ENCODE peak calls at places on chromosomes 11 and 22, in seven cellular contexts. One of them, this sample, is unnamed.

GRCh38 chr11:72483412-72484186 is 49.3 kb upstream of the CLPB start:
- DNase-seq in gastrocnemius medialis: peak; percentile 17
- DNase-seq in body of pancreas: peak; percentile 61
- DNase-seq in IMR-90: peak; percentile 50
- DNase-seq in thyroid gland: peak; percentile 8
- DNase-seq in HCT116: no peak
- DNase-seq in upper lobe of left lung: peak; percentile 42
- DNase-seq in this sample: peak; percentile 48

GRCh38 chr22:17783317-17783716 is 9.0 kb upstream of the BID start:
- DNase-seq in upper lobe of left lung: no peak
- DNase-seq in gastrocnemius medialis: peak; percentile 8
- DNase-seq in IMR-90: no peak
- DNase-seq in body of pancreas: no peak
- DNase-seq in HCT116: no peak
- DNase-seq in thyroid gland: no peak
- DNase-seq in this sample: no peak

GRCh38 chr11:125773516-125773915 is 5.1 kb downstream of the PATE2 start:
- DNase-seq in body of pancreas: no peak
- DNase-seq in gastrocnemius medialis: no peak
- DNase-seq in HCT116: no peak
- DNase-seq in thyroid gland: no peak
- DNase-seq in upper lobe of left lung: no peak
- DNase-seq in IMR-90: no peak
- DNase-seq in this sample: no peak

GRCh38 chr11:118194835-118195627 is 18.6 kb upstream of the SCN2B start:
- DNase-seq in thyroid gland: peak; percentile 15
- DNase-seq in upper lobe of left lung: peak; percentile 88
- DNase-seq in HCT116: no peak
- DNase-seq in gastrocnemius medialis: peak; percentile 91
- DNase-seq in IMR-90: peak; percentile 64
- DNase-seq in body of pancreas: peak; percentile 96
- DNase-seq in this sample: peak; percentile 91

GRCh38 chr11:117282956-117283355 is 8.2 kb upstream of the BACE1-AS start:
- DNase-seq in HCT116: no peak
- DNase-seq in IMR-90: no peak
- DNase-seq in upper lobe of left lung: no peak
- DNase-seq in gastrocnemius medialis: no peak
- DNase-seq in body of pancreas: peak; percentile 86
- DNase-seq in thyroid gland: peak; percentile 19
- DNase-seq in this sample: no peak

GRCh38 chr11:116826751-116827431 is 2.8 kb upstream of the APOC3 start:
- DNase-seq in HCT116: no peak
- DNase-seq in body of pancreas: no peak
- DNase-seq in upper lobe of left lung: peak; percentile 2
- DNase-seq in thyroid gland: no peak
- DNase-seq in IMR-90: no peak
- DNase-seq in gastrocnemius medialis: no peak
- DNase-seq in this sample: no peak

GRCh38 chr22:40862013-40862412 is at the start of gene DNAJB7:
- DNase-seq in thyroid gland: no peak
- DNase-seq in IMR-90: no peak
- DNase-seq in upper lobe of left lung: no peak
- DNase-seq in body of pancreas: no peak
- DNase-seq in gastrocnemius medialis: no peak
- DNase-seq in HCT116: no peak
- DNase-seq in this sample: no peak

GRCh38 chr11:96486890-96487633 is 97.2 kb downstream of the JRKL start:
- DNase-seq in upper lobe of left lung: peak; percentile 71
- DNase-seq in body of pancreas: peak; percentile 64
- DNase-seq in gastrocnemius medialis: no peak
- DNase-seq in IMR-90: peak; percentile 25
- DNase-seq in HCT116: no peak
- DNase-seq in thyroid gland: peak; percentile 44
- DNase-seq in this sample: no peak

GRCh38 chr22:19035474-19036228 is 86.6 kb downstream of the DGCR2 start:
- DNase-seq in HCT116: no peak
- DNase-seq in gastrocnemius medialis: no peak
- DNase-seq in upper lobe of left lung: peak; percentile 20
- DNase-seq in body of pancreas: no peak
- DNase-seq in thyroid gland: peak; percentile 19
- DNase-seq in IMR-90: no peak
- DNase-seq in this sample: no peak

GRCh38 chr22:23514317-23515038 is 65.6 kb downstream of the IGLL1 start:
- DNase-seq in HCT116: no peak
- DNase-seq in gastrocnemius medialis: no peak
- DNase-seq in upper lobe of left lung: no peak
- DNase-seq in IMR-90: no peak
- DNase-seq in body of pancreas: no peak
- DNase-seq in thyroid gland: no peak
- DNase-seq in this sample: no peak

GRCh38 chr11:100203789-100204188 is 483.3 kb upstream of the ARHGAP42 start:
- DNase-seq in thyroid gland: no peak
- DNase-seq in HCT116: no peak
- DNase-seq in IMR-90: no peak
- DNase-seq in upper lobe of left lung: no peak
- DNase-seq in body of pancreas: no peak
- DNase-seq in gastrocnemius medialis: no peak
- DNase-seq in this sample: no peak

GRCh38 chr11:13668957-13669521 is 571 bp downstream of the FAR1 start:
- DNase-seq in upper lobe of left lung: peak; percentile 55
- DNase-seq in body of pancreas: peak; percentile 48
- DNase-seq in HCT116: no peak
- DNase-seq in gastrocnemius medialis: no peak
- DNase-seq in IMR-90: peak; percentile 7
- DNase-seq in thyroid gland: peak; percentile 41
- DNase-seq in this sample: no peak

GRCh38 chr22:19290400-19291217 is 910 bp downstream of the CLTCL1 start:
- DNase-seq in thyroid gland: no peak
- DNase-seq in upper lobe of left lung: no peak
- DNase-seq in HCT116: no peak
- DNase-seq in IMR-90: no peak
- DNase-seq in gastrocnemius medialis: peak; percentile 89
- DNase-seq in body of pancreas: no peak
- DNase-seq in this sample: no peak

GRCh38 chr11:112012877-112013276 is 12.3 kb upstream of the DLAT start:
- DNase-seq in upper lobe of left lung: no peak
- DNase-seq in gastrocnemius medialis: no peak
- DNase-seq in IMR-90: peak; percentile 52
- DNase-seq in body of pancreas: no peak
- DNase-seq in thyroid gland: no peak
- DNase-seq in HCT116: no peak
- DNase-seq in this sample: no peak

GRCh38 chr11:1200611-1201191 is 22.2 kb upstream of the MUC5B start:
- DNase-seq in HCT116: no peak
- DNase-seq in upper lobe of left lung: no peak
- DNase-seq in body of pancreas: no peak
- DNase-seq in IMR-90: no peak
- DNase-seq in gastrocnemius medialis: peak; percentile 4
- DNase-seq in thyroid gland: no peak
- DNase-seq in this sample: peak; percentile 80

GRCh38 chr22:36321797-36322601 is 65.8 kb downstream of the MYH9 start:
- DNase-seq in upper lobe of left lung: no peak
- DNase-seq in thyroid gland: no peak
- DNase-seq in gastrocnemius medialis: no peak
- DNase-seq in body of pancreas: no peak
- DNase-seq in HCT116: no peak
- DNase-seq in IMR-90: no peak
- DNase-seq in this sample: no peak

GRCh38 chr22:26584010-26584409 is 5.9 kb downstream of the TPST2 start:
- DNase-seq in gastrocnemius medialis: no peak
- DNase-seq in IMR-90: no peak
- DNase-seq in thyroid gland: no peak
- DNase-seq in body of pancreas: no peak
- DNase-seq in upper lobe of left lung: no peak
- DNase-seq in HCT116: no peak
- DNase-seq in this sample: no peak

GRCh38 chr11:103294516-103294915 is 185.3 kb downstream of the DYNC2H1 start:
- DNase-seq in gastrocnemius medialis: no peak
- DNase-seq in IMR-90: peak; percentile 12
- DNase-seq in upper lobe of left lung: no peak
- DNase-seq in HCT116: no peak
- DNase-seq in body of pancreas: no peak
- DNase-seq in thyroid gland: no peak
- DNase-seq in this sample: no peak

GRCh38 chr11:118957968-118958367 is 1.9 kb downstream of the UPK2 start:
- DNase-seq in gastrocnemius medialis: no peak
- DNase-seq in body of pancreas: no peak
- DNase-seq in upper lobe of left lung: no peak
- DNase-seq in IMR-90: no peak
- DNase-seq in thyroid gland: no peak
- DNase-seq in HCT116: no peak
- DNase-seq in this sample: no peak

GRCh38 chr11:67373916-67374570 is 645 bp upstream of the CLCF1 start:
- DNase-seq in IMR-90: peak; percentile 96
- DNase-seq in thyroid gland: peak; percentile 89
- DNase-seq in HCT116: peak; percentile 93
- DNase-seq in gastrocnemius medialis: peak; percentile 68
- DNase-seq in upper lobe of left lung: peak; percentile 94
- DNase-seq in body of pancreas: peak; percentile 91
- DNase-seq in this sample: peak; percentile 77

GRCh38 chr11:100220801-100221200 is 466.3 kb upstream of the ARHGAP42 start:
- DNase-seq in gastrocnemius medialis: no peak
- DNase-seq in upper lobe of left lung: no peak
- DNase-seq in IMR-90: no peak
- DNase-seq in HCT116: no peak
- DNase-seq in body of pancreas: no peak
- DNase-seq in thyroid gland: no peak
- DNase-seq in this sample: no peak

GRCh38 chr11:15339302-15339701 is 224.6 kb downstream of the INSC start:
- DNase-seq in upper lobe of left lung: no peak
- DNase-seq in gastrocnemius medialis: no peak
- DNase-seq in body of pancreas: no peak
- DNase-seq in HCT116: no peak
- DNase-seq in thyroid gland: no peak
- DNase-seq in IMR-90: no peak
- DNase-seq in this sample: no peak

GRCh38 chr11:115745041-115745440 is 240.8 kb upstream of the CADM1 start:
- DNase-seq in upper lobe of left lung: no peak
- DNase-seq in HCT116: no peak
- DNase-seq in IMR-90: no peak
- DNase-seq in body of pancreas: no peak
- DNase-seq in thyroid gland: no peak
- DNase-seq in gastrocnemius medialis: no peak
- DNase-seq in this sample: no peak

GRCh38 chr11:13276852-13277718 is 505 bp upstream of the BMAL1 start:
- DNase-seq in HCT116: peak; percentile 94
- DNase-seq in upper lobe of left lung: peak; percentile 98
- DNase-seq in gastrocnemius medialis: peak; percentile 99
- DNase-seq in IMR-90: peak; percentile 97
- DNase-seq in thyroid gland: peak; percentile 99
- DNase-seq in body of pancreas: peak; percentile 98
- DNase-seq in this sample: peak; percentile 99

GRCh38 chr11:59765068-59765770 is 10.0 kb downstream of the STX3 start:
- DNase-seq in HCT116: no peak
- DNase-seq in thyroid gland: no peak
- DNase-seq in IMR-90: no peak
- DNase-seq in gastrocnemius medialis: no peak
- DNase-seq in upper lobe of left lung: no peak
- DNase-seq in body of pancreas: no peak
- DNase-seq in this sample: no peak

GRCh38 chr11:120400564-120401364 is 64.6 kb downstream of the ARHGEF12 start:
- DNase-seq in thyroid gland: no peak
- DNase-seq in upper lobe of left lung: peak; percentile 43
- DNase-seq in IMR-90: peak; percentile 99
- DNase-seq in gastrocnemius medialis: peak; percentile 70
- DNase-seq in HCT116: peak; percentile 90
- DNase-seq in body of pancreas: peak; percentile 37
- DNase-seq in this sample: no peak

GRCh38 chr11:128406365-128406706 is 181.0 kb downstream of the ETS1 start:
- DNase-seq in upper lobe of left lung: no peak
- DNase-seq in IMR-90: no peak
- DNase-seq in HCT116: no peak
- DNase-seq in thyroid gland: no peak
- DNase-seq in gastrocnemius medialis: no peak
- DNase-seq in body of pancreas: no peak
- DNase-seq in this sample: no peak

GRCh38 chr22:36281726-36282077 is 28.8 kb downstream of the APOL1 start:
- DNase-seq in HCT116: no peak
- DNase-seq in body of pancreas: no peak
- DNase-seq in upper lobe of left lung: no peak
- DNase-seq in thyroid gland: no peak
- DNase-seq in gastrocnemius medialis: no peak
- DNase-seq in IMR-90: no peak
- DNase-seq in this sample: no peak

GRCh38 chr11:102622258-102622657 is 2.9 kb downstream of the MMP20 start:
- DNase-seq in HCT116: no peak
- DNase-seq in thyroid gland: no peak
- DNase-seq in IMR-90: no peak
- DNase-seq in gastrocnemius medialis: no peak
- DNase-seq in body of pancreas: no peak
- DNase-seq in upper lobe of left lung: no peak
- DNase-seq in this sample: no peak

DNA sequence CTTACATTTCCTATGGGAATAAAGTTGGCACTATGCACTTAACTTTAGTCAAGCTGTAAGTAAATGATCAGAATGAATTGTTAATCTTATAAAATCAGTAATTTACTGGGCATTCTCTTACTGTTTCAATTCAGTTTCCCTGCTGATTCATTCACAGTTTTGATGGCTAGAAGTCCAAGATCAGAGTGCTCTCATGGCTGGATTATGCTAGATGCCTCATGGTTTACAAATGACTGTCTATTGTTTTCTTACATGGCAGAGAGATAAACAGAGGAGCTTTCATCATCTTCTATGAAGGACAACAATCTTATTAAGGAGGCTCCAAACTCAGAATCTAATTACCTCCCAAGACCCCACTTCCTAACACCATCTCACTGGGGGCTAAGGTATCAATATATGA is 135.1 kb upstream of the CARD18 start:
- DNase-seq in body of pancreas: no peak
- DNase-seq in gastrocnemius medialis: no peak
- DNase-seq in upper lobe of left lung: no peak
- DNase-seq in HCT116: no peak
- DNase-seq in thyroid gland: no peak
- DNase-seq in IMR-90: peak; percentile 16
- DNase-seq in this sample: no peak
- TF ChIP-seq CTCF in body of pancreas: no peak
- TF ChIP-seq CTCF in gastrocnemius medialis: no peak
- TF ChIP-seq CTCF in upper lobe of left lung: no peak
- TF ChIP-seq CTCF in HCT116: no peak
- TF ChIP-seq CTCF in thyroid gland: no peak
- TF ChIP-seq CTCF in IMR-90: no peak
- TF ChIP-seq CTCF in this sample: no peak

GRCh38 chr11:86052697-86053641 is 15.9 kb downstream of the PICALM start:
- DNase-seq in body of pancreas: no peak
- DNase-seq in upper lobe of left lung: no peak
- DNase-seq in gastrocnemius medialis: no peak
- DNase-seq in HCT116: no peak
- DNase-seq in IMR-90: no peak
- DNase-seq in thyroid gland: no peak
- DNase-seq in this sample: no peak
- H3K4me3 ChIP-seq in body of pancreas: no peak overlapping the region
- H3K4me3 ChIP-seq in upper lobe of left lung: no peak overlapping the region
- H3K4me3 ChIP-seq in gastrocnemius medialis: no peak overlapping the region
- H3K4me3 ChIP-seq in HCT116: no peak overlapping the region
- H3K4me3 ChIP-seq in IMR-90: no peak overlapping the region
- H3K4me3 ChIP-seq in thyroid gland: no peak overlapping the region
- H3K4me3 ChIP-seq in this sample: no peak overlapping the region

GRCh38 chr11:64763804-64764611 is 4.2 kb upstream of the PYGM start:
- DNase-seq in IMR-90: no peak
- DNase-seq in HCT116: no peak
- DNase-seq in gastrocnemius medialis: peak; percentile 32
- DNase-seq in upper lobe of left lung: no peak
- DNase-seq in thyroid gland: no peak
- DNase-seq in body of pancreas: no peak
- DNase-seq in this sample: no peak
- TF ChIP-seq POLR2A in IMR-90: no peak
- TF ChIP-seq POLR2A in HCT116: no peak
- TF ChIP-seq POLR2A in gastrocnemius medialis: no peak
- TF ChIP-seq POLR2A in upper lobe of left lung: no peak
- TF ChIP-seq POLR2A in thyroid gland: no peak
- TF ChIP-seq POLR2A in body of pancreas: no peak
- TF ChIP-seq POLR2A in this sample: no peak

GRCh38 chr11:57116654-57117053 is 65.1 kb upstream of the LRRC55 start:
- DNase-seq in thyroid gland: peak; percentile 29
- DNase-seq in gastrocnemius medialis: no peak
- DNase-seq in upper lobe of left lung: no peak
- DNase-seq in body of pancreas: peak; percentile 44
- DNase-seq in IMR-90: peak; percentile 44
- DNase-seq in HCT116: peak; percentile 19
- DNase-seq in this sample: no peak
- TF ChIP-seq CTCF in thyroid gland: peak; percentile 8
- TF ChIP-seq CTCF in gastrocnemius medialis: peak; percentile 55
- TF ChIP-seq CTCF in upper lobe of left lung: peak; percentile 61
- TF ChIP-seq CTCF in body of pancreas: peak; percentile 31
- TF ChIP-seq CTCF in IMR-90: peak; percentile 54
- TF ChIP-seq CTCF in HCT116: peak; percentile 48
- TF ChIP-seq CTCF in this sample: no peak